ENCODE peak calls at places on chromosomes 4 and X, in five cellular contexts. One of them, this sample, is unnamed.

GRCh38 chr4:15100994-15101695 is 98.9 kb downstream of the CPEB2 start:
- DNase-seq in neuronal stem cell: no peak
- DNase-seq in trophoblast cell: peak; percentile 3
- DNase-seq in mesenchymal stem cell: no peak
- DNase-seq in H9: no peak
- DNase-seq in this sample: peak; percentile 29

GRCh38 chrX:73126240-73126639 is 46.9 kb upstream of the PABPC1L2A start:
- DNase-seq in neuronal stem cell: no peak
- DNase-seq in trophoblast cell: no peak
- DNase-seq in mesenchymal stem cell: no peak
- DNase-seq in H9: no peak
- DNase-seq in this sample: no peak

GRCh38 chrX:81120936-81121351 is 80.8 kb downstream of the HMGN5 start:
- DNase-seq in neuronal stem cell: peak; percentile 59
- DNase-seq in trophoblast cell: peak; percentile 19
- DNase-seq in mesenchymal stem cell: peak; percentile 75
- DNase-seq in H9: peak; percentile 41
- DNase-seq in this sample: peak; percentile 48

GRCh38 chrX:10906861-10907260 is 204.3 kb upstream of the HCCS start:
- DNase-seq in neuronal stem cell: no peak
- DNase-seq in trophoblast cell: no peak
- DNase-seq in mesenchymal stem cell: no peak
- DNase-seq in H9: no peak
- DNase-seq in this sample: peak; percentile 22

GRCh38 chrX:129706395-129707072 is 32.2 kb upstream of the XPNPEP2 start:
- DNase-seq in neuronal stem cell: no peak
- DNase-seq in trophoblast cell: no peak
- DNase-seq in mesenchymal stem cell: no peak
- DNase-seq in H9: no peak
- DNase-seq in this sample: no peak

GRCh38 chr4:108181704-108182103 is 13.0 kb upstream of the LEF1 start:
- DNase-seq in neuronal stem cell: no peak
- DNase-seq in trophoblast cell: no peak
- DNase-seq in mesenchymal stem cell: no peak
- DNase-seq in H9: no peak
- DNase-seq in this sample: no peak

GRCh38 chrX:107168712-107169111 is 37.5 kb downstream of the NUP62CL start:
- DNase-seq in neuronal stem cell: no peak
- DNase-seq in trophoblast cell: no peak
- DNase-seq in mesenchymal stem cell: no peak
- DNase-seq in H9: no peak
- DNase-seq in this sample: no peak

GRCh38 chrX:2502668-2503519 is 2.1 kb upstream of the DHRSX start:
- DNase-seq in neuronal stem cell: no peak
- DNase-seq in trophoblast cell: peak; percentile 98
- DNase-seq in mesenchymal stem cell: peak; percentile 82
- DNase-seq in H9: no peak
- DNase-seq in this sample: peak; percentile 18

GRCh38 chr4:174211611-174212044 is 71.8 kb downstream of the FBXO8 start:
- DNase-seq in neuronal stem cell: peak; percentile 30
- DNase-seq in trophoblast cell: no peak
- DNase-seq in mesenchymal stem cell: peak; percentile 28
- DNase-seq in H9: no peak
- DNase-seq in this sample: no peak

GRCh38 chr4:56958111-56958517 is 19.3 kb downstream of the NOA1 start:
- DNase-seq in neuronal stem cell: no peak
- DNase-seq in trophoblast cell: peak; percentile 70
- DNase-seq in mesenchymal stem cell: peak; percentile 93
- DNase-seq in H9: no peak
- DNase-seq in this sample: peak; percentile 100

DNA sequence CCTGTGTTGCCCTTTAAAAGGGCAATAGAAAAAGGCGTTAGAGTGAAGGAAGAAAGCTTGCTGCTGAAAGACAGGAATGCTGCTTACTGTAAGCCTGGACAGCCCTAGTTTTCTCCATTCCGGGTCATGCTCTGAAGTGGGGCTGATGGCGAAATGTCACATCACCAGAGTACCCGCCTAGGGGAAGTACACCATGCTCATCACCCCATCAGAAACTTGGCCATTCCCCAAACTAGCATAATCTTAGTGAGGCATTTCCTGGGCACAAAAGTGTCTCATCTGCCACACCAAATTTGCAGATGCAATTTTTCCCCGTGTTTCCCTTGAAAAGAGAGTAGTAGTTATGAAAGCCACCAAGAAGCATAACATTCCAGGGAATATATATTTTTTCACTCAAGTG is 47.8 kb upstream of the CAMK2D start:
- DNase-seq in neuronal stem cell: no peak
- DNase-seq in trophoblast cell: peak; percentile 46
- DNase-seq in mesenchymal stem cell: peak; percentile 19
- DNase-seq in H9: no peak
- DNase-seq in this sample: no peak
- H2BK120ac ChIP-seq in neuronal stem cell: no peak overlapping the region
- H2BK120ac ChIP-seq in trophoblast cell: no peak overlapping the region
- H2BK120ac ChIP-seq in mesenchymal stem cell: no peak overlapping the region
- H2BK120ac ChIP-seq in H9: no peak overlapping the region
- H2BK120ac ChIP-seq in this sample: no peak overlapping the region

GRCh38 chr4:122783301-122784215 is 43.1 kb upstream of the FGF2 start:
- DNase-seq in neuronal stem cell: peak; percentile 65
- DNase-seq in trophoblast cell: peak; percentile 92
- DNase-seq in mesenchymal stem cell: peak; percentile 76
- DNase-seq in H9: peak; percentile 94
- DNase-seq in this sample: peak; percentile 87
- H2BK120ac ChIP-seq in neuronal stem cell: no peak overlapping the region
- H2BK120ac ChIP-seq in trophoblast cell: peak overlapping the region; percentile 68
- H2BK120ac ChIP-seq in mesenchymal stem cell: no peak overlapping the region
- H2BK120ac ChIP-seq in H9: peak overlapping the region; percentile 56
- H2BK120ac ChIP-seq in this sample: peak overlapping the region; percentile 72

DNA sequence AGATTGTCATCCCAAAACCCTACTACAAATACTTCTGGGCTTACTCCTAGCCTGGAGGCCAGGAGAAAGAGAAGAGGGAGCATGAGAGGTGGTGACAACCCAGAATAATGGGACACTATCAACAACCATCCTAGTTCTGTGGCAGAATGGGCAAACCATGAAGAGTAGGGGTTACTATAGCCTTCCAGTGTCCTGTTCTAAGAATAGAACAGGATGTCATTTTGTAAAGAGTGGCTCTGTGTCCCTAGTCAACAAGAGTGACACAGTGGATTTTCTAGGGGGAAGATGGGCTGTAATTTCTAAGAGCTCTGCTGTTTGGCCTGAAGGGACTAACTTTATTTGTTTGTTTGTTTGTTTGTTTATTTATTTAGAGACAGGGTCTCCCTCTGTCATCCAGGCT is 136.0 kb downstream of the PLS3 start:
- DNase-seq in neuronal stem cell: no peak
- DNase-seq in trophoblast cell: no peak
- DNase-seq in mesenchymal stem cell: no peak
- DNase-seq in H9: no peak
- DNase-seq in this sample: no peak
- H2BK120ac ChIP-seq in neuronal stem cell: no peak overlapping the region
- H2BK120ac ChIP-seq in trophoblast cell: no peak overlapping the region
- H2BK120ac ChIP-seq in mesenchymal stem cell: no peak overlapping the region
- H2BK120ac ChIP-seq in H9: no peak overlapping the region
- H2BK120ac ChIP-seq in this sample: no peak overlapping the region

GRCh38 chrX:9195199-9195880 is 161.4 kb upstream of the FAM9B start:
- DNase-seq in neuronal stem cell: no peak
- DNase-seq in trophoblast cell: no peak
- DNase-seq in mesenchymal stem cell: no peak
- DNase-seq in H9: no peak
- DNase-seq in this sample: no peak
- H2BK120ac ChIP-seq in neuronal stem cell: no peak overlapping the region
- H2BK120ac ChIP-seq in trophoblast cell: no peak overlapping the region
- H2BK120ac ChIP-seq in mesenchymal stem cell: no peak overlapping the region
- H2BK120ac ChIP-seq in H9: no peak overlapping the region
- H2BK120ac ChIP-seq in this sample: no peak overlapping the region